ENCODE peak calls at places on chromosome 15, in five cellular contexts. X, A, N, J and F are unnamed samples.

GRCh38 chr15:37038036-37038715 is 62.2 kb downstream of the MEIS2 start:
- DNase-seq in N (no peak), J (no peak), A (no peak), X (peak; percentile 10), F (no peak)

GRCh38 chr15:60652245-60652644 is 173.3 kb upstream of the ICE2 start:
- DNase-seq in A (no peak), J (no peak), N (no peak), X (no peak), F (no peak)

GRCh38 chr15:44584162-44584749 is 47.3 kb downstream of the EIF3J start:
- DNase-seq in J (no peak), A (peak; percentile 18), N (peak; percentile 25), X (peak; percentile 5), F (no peak)

GRCh38 chr15:88661766-88662556 is 23.1 kb downstream of the ISG20 start:
- DNase-seq in J (no peak), X (no peak), N (no peak), A (no peak), F (no peak)

GRCh38 chr15:73601449-73602425 is 31.5 kb downstream of the NPTN start:
- DNase-seq in X (peak; percentile 65), A (no peak), J (peak; percentile 27), N (peak; percentile 26), F (peak; percentile 70)

GRCh38 chr15:74464216-74464615 is 3.3 kb upstream of the UBL7 start:
- DNase-seq in J (no peak), X (no peak), N (no peak), A (no peak), F (no peak)

GRCh38 chr15:74203914-74204431 is 1.4 kb upstream of the STRA6 start:
- DNase-seq in J (no peak), X (peak; percentile 33), N (peak; percentile 37), A (no peak), F (peak; percentile 40)

GRCh38 chr15:75348563-75349350 is 1.9 kb downstream of the NEIL1 start:
- DNase-seq in N (peak; percentile 41), A (no peak), J (no peak), X (no peak), F (no peak)

GRCh38 chr15:79204886-79205285 is 77.6 kb upstream of the ANKRD34C start:
- DNase-seq in A (no peak), N (no peak), J (no peak), X (no peak), F (no peak)

GRCh38 chr15:42707068-42707467 is 29.9 kb downstream of the CDAN1 start:
- DNase-seq in J (no peak), N (no peak), A (no peak), X (no peak), F (no peak)

GRCh38 chr15:31389576-31389975 is 62.9 kb downstream of the KLF13 start:
- DNase-seq in J (no peak), A (no peak), N (no peak), X (no peak), F (no peak)

GRCh38 chr15:77969055-77969454 is 108.5 kb downstream of the TBC1D2B start:
- DNase-seq in X (no peak), A (no peak), N (no peak), J (no peak), F (no peak)

GRCh38 chr15:71702496-71702895 is 107.9 kb upstream of the NR2E3 start:
- DNase-seq in X (no peak), A (no peak), N (no peak), J (no peak), F (no peak)